ENCODE peak calls at places on chromosomes 11 and 22, in nine cellular contexts. Q is neuronal stem cell, N is RCC 7860, V is psoas muscle, H is A549, K is GM06990, E is activated T-cell treated with anti-CD3 and anti-CD28 coated beads for 1 hour, C is renal cortical epithelial cell, J is Caki2. T is an unnamed sample.
A peak's percentile ranks its signal among the peaks of the same experiment; 100 is the strongest.

GRCh38 chr11:45045692-45046471 is 95.2 kb upstream of the TP53I11 start:
- DNase-seq in Q (no peak), N (peak; percentile 28), V (peak; percentile 74), H (peak; percentile 69), K (no peak), E (no peak), C (peak; percentile 62), J (no peak), T (no peak)

GRCh38 chr11:28481673-28482480 is 373.7 kb downstream of the METTL15 start:
- DNase-seq in Q (no peak), N (no peak), V (no peak), H (no peak), K (no peak), E (no peak), C (no peak), J (no peak), T (no peak)

GRCh38 chr11:96211433-96211832 is 131.6 kb downstream of the MAML2 start:
- DNase-seq in Q (no peak), N (no peak), V (no peak), H (no peak), K (no peak), E (no peak), C (no peak), J (no peak), T (no peak)

GRCh38 chr11:78290293-78291176 is 101.8 kb downstream of the USP35 start:
- DNase-seq in Q (no peak), N (no peak), V (no peak), H (no peak), K (no peak), E (no peak), C (peak; percentile 98), J (no peak), T (no peak)

GRCh38 chr11:46294365-46295309 is 17.2 kb downstream of the CREB3L1 start:
- DNase-seq in Q (peak; percentile 70), N (peak; percentile 92), V (peak; percentile 38), H (no peak), K (no peak), E (no peak), C (no peak), J (no peak), T (no peak)

GRCh38 chr11:126722006-126722736 is 278.4 kb downstream of the KIRREL3 start:
- DNase-seq in Q (no peak), N (no peak), V (no peak), H (no peak), K (no peak), E (no peak), C (no peak), J (no peak), T (no peak)

GRCh38 chr11:67113231-67113721 is 5.8 kb upstream of the KDM2A start:
- DNase-seq in Q (no peak), N (no peak), V (no peak), H (no peak), K (peak; percentile 76), E (no peak), C (no peak), J (no peak), T (no peak)

GRCh38 chr11:126123686-126124085 is 61.0 kb upstream of the CDON start:
- DNase-seq in Q (no peak), N (no peak), V (no peak), H (no peak), K (no peak), E (no peak), C (no peak), J (no peak), T (no peak)

GRCh38 chr11:1949302-1949701 is 2.2 kb downstream of the MRPL23 start:
- DNase-seq in Q (no peak), N (no peak), V (peak; percentile 44), H (no peak), K (no peak), E (no peak), C (no peak), J (no peak), T (no peak)

GRCh38 chr11:119094816-119095065 is 6.9 kb downstream of the DPAGT1 start:
- DNase-seq in Q (peak; percentile 70), N (no peak), V (peak; percentile 94), H (no peak), K (peak; percentile 84), E (no peak), C (peak; percentile 64), J (no peak), T (peak; percentile 69)

GRCh38 chr22:48740086-48740730 is 1087.5 kb downstream of the BRD1 start:
- DNase-seq in Q (no peak), N (no peak), V (no peak), H (no peak), K (no peak), E (no peak), C (no peak), J (no peak), T (no peak)

GRCh38 chr22:20604776-20605221 is 97.4 kb downstream of the MED15 start:
- DNase-seq in Q (no peak), N (no peak), V (peak; percentile 41), H (no peak), K (no peak), E (no peak), C (no peak), J (no peak), T (no peak)

GRCh38 chr11:122696662-122697061 is 41.1 kb downstream of the UBASH3B start:
- DNase-seq in Q (no peak), N (no peak), V (no peak), H (no peak), K (peak; percentile 46), E (peak; percentile 38), C (no peak), J (no peak), T (no peak)

GRCh38 chr11:94838027-94838610 is 70.0 kb downstream of the AMOTL1 start:
- DNase-seq in Q (no peak), N (no peak), V (no peak), H (no peak), K (no peak), E (no peak), C (no peak), J (no peak), T (no peak)

GRCh38 chr11:123214396-123214795 is 19.3 kb upstream of the CLMP start:
- DNase-seq in Q (no peak), N (no peak), V (no peak), H (no peak), K (no peak), E (no peak), C (no peak), J (no peak), T (no peak)

GRCh38 chr11:117143390-117143789 is 697 bp upstream of the PAFAH1B2 start:
- DNase-seq in Q (peak; percentile 15), N (no peak), V (peak; percentile 72), H (peak; percentile 47), K (no peak), E (no peak), C (peak; percentile 50), J (peak; percentile 44), T (no peak)

GRCh38 chr22:28899199-28899853 is 16.0 kb downstream of the ZNRF3 start:
- DNase-seq in Q (no peak), N (peak; percentile 45), V (no peak), H (no peak), K (no peak), E (no peak), C (peak; percentile 51), J (no peak), T (no peak)

GRCh38 chr22:23532756-23533155 is 47.3 kb downstream of the IGLL1 start:
- DNase-seq in Q (no peak), N (no peak), V (no peak), H (no peak), K (no peak), E (no peak), C (no peak), J (no peak), T (no peak)

GRCh38 chr11:124108158-124108557 is 7.1 kb upstream of the VWA5A start:
- DNase-seq in Q (no peak), N (no peak), V (no peak), H (no peak), K (no peak), E (no peak), C (peak; percentile 63), J (peak; percentile 14), T (no peak)

GRCh38 chr22:34886391-34886790 is 179.6 kb upstream of the ISX start:
- DNase-seq in Q (no peak), N (no peak), V (no peak), H (no peak), K (no peak), E (no peak), C (no peak), J (no peak), T (no peak)

GRCh38 chr11:99422581-99423434 is 402.1 kb downstream of the CNTN5 start:
- DNase-seq in Q (no peak), N (no peak), V (no peak), H (no peak), K (no peak), E (no peak), C (no peak), J (no peak), T (no peak)

GRCh38 chr11:69529001-69529400 is 47.5 kb downstream of the LINC01488 start:
- DNase-seq in Q (no peak), N (no peak), V (no peak), H (no peak), K (no peak), E (no peak), C (no peak), J (no peak), T (no peak)

GRCh38 chr22:20976291-20976877 is 5.7 kb upstream of the LZTR1 start:
- DNase-seq in Q (no peak), N (no peak), V (no peak), H (no peak), K (no peak), E (no peak), C (no peak), J (no peak), T (no peak)

GRCh38 chr11:86041975-86042378 is 26.9 kb downstream of the PICALM start:
- DNase-seq in Q (peak; percentile 89), N (peak; percentile 72), V (no peak), H (peak; percentile 63), K (peak; percentile 40), E (no peak), C (peak; percentile 93), J (peak; percentile 67), T (peak; percentile 91)

GRCh38 chr22:46425011-46425410 is 89.5 kb downstream of the TRMU start:
- DNase-seq in Q (no peak), N (peak; percentile 95), V (no peak), H (no peak), K (no peak), E (no peak), C (peak; percentile 97), J (peak; percentile 93), T (no peak)

GRCh38 chr11:62909107-62909894 is 11.9 kb downstream of the CHRM1 start:
- DNase-seq in Q (peak; percentile 58), N (peak; percentile 29), V (peak; percentile 75), H (peak; percentile 70), K (no peak), E (no peak), C (peak; percentile 47), J (peak; percentile 32), T (no peak)

GRCh38 chr22:38862375-38863329 is 9.4 kb downstream of the CBX6 start:
- DNase-seq in Q (no peak), N (no peak), V (peak; percentile 73), H (no peak), K (no peak), E (no peak), C (no peak), J (no peak), T (no peak)

GRCh38 chr11:112212710-112213109 is 13.5 kb upstream of the PTS start:
- DNase-seq in Q (no peak), N (no peak), V (no peak), H (no peak), K (no peak), E (no peak), C (no peak), J (no peak), T (no peak)

GRCh38 chr11:86291466-86292262 is 10.4 kb upstream of the HIKESHI start:
- DNase-seq in Q (peak; percentile 57), N (peak; percentile 26), V (no peak), H (peak; percentile 49), K (no peak), E (peak; percentile 51), C (peak; percentile 56), J (peak; percentile 41), T (peak; percentile 15)

GRCh38 chr11:6681949-6682348 is 1.2 kb downstream of the MRPL17 start:
- DNase-seq in Q (no peak), N (no peak), V (no peak), H (no peak), K (no peak), E (no peak), C (peak; percentile 4), J (no peak), T (no peak)